ENCODE peak calls at places on chromosome 5, in four cellular contexts. A is heart right ventricle, O is right atrium auricular region, F is AG09319. U is an unnamed sample.
A peak's percentile ranks its signal among the peaks of the same experiment; 100 is the strongest.

GRCh38 chr5:112159435-112159834 is 259.6 kb downstream of the EPB41L4A start:
- DNase-seq in A (peak; percentile 74), F (no peak), O (peak; percentile 82), U (no peak)

GRCh38 chr5:159040181-159040580 is 59.5 kb downstream of the EBF1 start:
- DNase-seq in O (no peak), A (no peak), F (no peak), U (no peak)

GRCh38 chr5:80117446-80117845 is 82.3 kb downstream of the THBS4 start:
- DNase-seq in O (no peak), F (no peak), A (no peak), U (no peak)

GRCh38 chr5:120368923-120369715 is 95.0 kb upstream of the PRR16 start:
- DNase-seq in A (no peak), O (no peak), F (no peak), U (no peak)

GRCh38 chr5:3512291-3512690 is 83.3 kb upstream of the IRX1 start:
- DNase-seq in O (no peak), F (no peak), A (no peak), U (no peak)

GRCh38 chr5:143657814-143658395 is 154.1 kb upstream of the HMHB1 start:
- DNase-seq in A (no peak), F (no peak), O (no peak), U (no peak)

GRCh38 chr5:164600929-164601535 is 1095.6 kb downstream of the MAT2B start:
- DNase-seq in A (no peak), O (no peak), F (no peak), U (no peak)

GRCh38 chr5:139453683-139454567 is 8.6 kb downstream of the ECSCR start:
- DNase-seq in O (no peak), A (no peak), F (no peak), U (no peak)

GRCh38 chr5:146675700-146676099 is 159.7 kb upstream of the GPR151 start:
- DNase-seq in O (no peak), F (no peak), A (no peak), U (no peak)

GRCh38 chr5:56845277-56845676 is 29.9 kb downstream of the MAP3K1 start:
- DNase-seq in A (no peak), O (no peak), F (no peak), U (no peak)

GRCh38 chr5:164336906-164337305 is 831.5 kb downstream of the MAT2B start:
- DNase-seq in A (no peak), O (no peak), F (no peak), U (no peak)

GRCh38 chr5:10456583-10457562 is 15.2 kb downstream of the ROPN1L start:
- DNase-seq in F (no peak), O (no peak), A (no peak), U (no peak)

GRCh38 chr5:179768326-179769085 is 25.3 kb upstream of the LTC4S start:
- DNase-seq in O (no peak), A (no peak), F (no peak), U (no peak)

GRCh38 chr5:122972877-122973276 is 63.6 kb downstream of the PPIC start:
- DNase-seq in A (no peak), O (no peak), F (no peak), U (no peak)

GRCh38 chr5:143402464-143403356 is 776 bp downstream of the NR3C1 start:
- DNase-seq in F (no peak), A (peak; percentile 69), O (peak; percentile 73), U (peak; percentile 40)

GRCh38 chr5:24045034-24045433 is 537.6 kb downstream of the PRDM9 start:
- DNase-seq in A (no peak), O (no peak), F (no peak), U (no peak)

GRCh38 chr5:155394727-155395126 is 381.2 kb downstream of the KIF4B start:
- DNase-seq in A (no peak), F (no peak), O (no peak), U (no peak)

GRCh38 chr5:77210091-77211012 is at the start of gene PDE8B:
- DNase-seq in O (no peak), F (no peak), A (no peak), U (no peak)

GRCh38 chr5:77211013-77211690 is 672 bp downstream of the PDE8B start:
- DNase-seq in A (no peak), O (no peak), F (no peak), U (no peak)

GRCh38 chr5:77211691-77212047 is 1.2 kb downstream of the PDE8B start:
- DNase-seq in O (no peak), A (no peak), F (no peak), U (no peak)

GRCh38 chr5:77209495-77210090 is 887 bp upstream of the PDE8B start:
- DNase-seq in F (no peak), O (no peak), A (no peak), U (no peak)

DNA sequence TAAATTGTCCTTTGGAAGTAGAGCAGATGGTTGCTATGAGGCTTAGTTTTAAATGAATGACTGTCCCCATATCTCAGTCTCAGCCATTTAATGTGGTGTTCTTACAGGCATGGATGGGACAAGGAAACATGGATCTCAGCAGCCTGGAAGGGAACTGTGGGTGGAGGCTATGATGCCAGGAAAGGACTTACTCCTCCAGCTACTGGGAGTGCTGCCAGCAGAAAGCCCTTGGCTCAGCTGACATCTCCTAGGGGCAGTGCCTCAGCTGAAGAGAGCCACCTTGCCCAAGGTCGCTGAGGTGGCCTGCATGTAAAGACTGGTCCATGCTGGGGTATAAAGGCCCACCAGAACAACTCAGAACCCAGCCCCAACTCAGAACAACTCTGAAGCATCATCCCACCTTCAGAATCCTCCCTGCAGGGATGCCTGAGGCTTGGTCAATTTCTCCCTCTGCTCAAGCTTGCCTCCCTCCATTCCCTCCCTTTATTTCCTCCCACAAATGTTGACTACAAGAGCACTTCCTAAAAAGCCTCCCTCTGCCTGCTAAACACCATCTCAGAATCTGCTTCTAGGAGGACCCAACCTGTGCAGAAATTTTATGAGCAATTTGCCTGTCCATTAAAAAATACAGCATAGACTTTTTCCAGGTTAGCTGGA is 1.8 kb upstream of the PDE8B start:
- DNase-seq in A (no peak), F (no peak), O (no peak), U (no peak)
- TF ChIP-seq CTCF in A (no peak), F (no peak), O (no peak), U (no peak)

DNA sequence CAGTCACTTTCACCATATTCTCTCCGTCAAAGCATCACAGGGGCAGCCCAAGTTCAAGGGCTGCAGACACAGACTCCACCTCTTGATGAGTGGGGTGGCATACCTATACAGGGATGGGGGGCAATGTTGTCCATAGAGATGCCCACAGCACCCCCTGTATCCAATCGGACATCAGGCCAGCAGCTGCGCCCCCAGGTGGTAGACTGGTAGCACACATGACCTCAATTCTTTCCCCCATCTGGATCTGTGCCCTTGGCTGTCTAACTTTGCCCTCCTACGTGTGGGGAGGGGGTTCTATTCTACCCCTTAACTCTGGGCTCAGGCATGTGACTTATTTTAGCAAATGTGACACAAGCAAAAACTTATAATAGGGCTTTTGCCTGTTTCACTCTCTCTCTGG is 84.0 kb upstream of the SLC25A48 start:
- DNase-seq in A (no peak), O (no peak), F (no peak), U (no peak)
- TF ChIP-seq CTCF in A (no peak), O (no peak), F (peak; percentile 6), U (peak; percentile 19)

DNA sequence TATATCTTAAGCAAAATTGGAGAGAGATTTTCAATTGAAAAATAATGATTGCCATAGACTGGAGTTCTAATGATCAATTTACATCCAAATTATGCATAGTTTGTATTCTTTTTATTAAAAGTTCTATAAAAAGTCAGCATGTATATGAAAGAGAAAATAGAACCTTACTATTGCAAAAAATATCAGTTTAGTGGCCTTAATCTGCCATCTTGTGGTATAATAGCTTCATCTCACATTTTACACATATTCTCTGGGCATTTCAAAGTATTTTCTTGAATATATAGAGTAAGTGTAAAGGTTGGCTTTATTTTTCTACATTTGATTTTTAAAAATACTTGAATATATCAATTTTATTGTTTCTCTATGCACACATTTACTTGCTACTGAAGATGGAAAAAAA is 1858.6 kb upstream of the CDH9 start:
- DNase-seq in O (no peak), A (no peak), F (no peak), U (no peak)
- TF ChIP-seq CTCF in O (no peak), A (no peak), F (no peak), U (peak; percentile 62)

GRCh38 chr5:175123542-175123941 is 320.4 kb downstream of the DRD1 start:
- DNase-seq in F (no peak), A (no peak), O (no peak), U (no peak)
- TF ChIP-seq CTCF in F (no peak), A (no peak), O (no peak), U (no peak)

DNA sequence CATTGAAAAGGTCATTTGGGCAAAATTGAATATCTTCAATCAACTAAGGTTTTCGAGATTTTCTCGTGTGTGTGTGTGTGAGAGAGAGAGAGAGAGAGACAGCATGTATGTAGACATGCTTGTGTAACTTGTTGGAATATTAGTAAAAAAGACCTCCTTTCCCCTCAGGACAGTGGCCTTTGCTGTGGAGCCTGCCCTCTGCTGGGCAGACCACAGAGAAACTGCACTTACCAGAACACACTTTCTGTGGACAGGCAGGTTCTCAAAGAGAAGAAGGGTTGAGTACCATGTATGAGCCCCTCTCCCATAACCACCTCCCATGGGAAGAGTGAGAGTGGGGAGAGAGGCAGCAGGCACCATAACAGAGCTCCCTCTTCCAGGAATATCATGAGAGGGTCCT is 45.6 kb downstream of the CFAP90 start:
- DNase-seq in A (no peak), F (no peak), O (no peak), U (no peak)
- TF ChIP-seq CTCF in A (no peak), F (peak; percentile 17), O (peak; percentile 14), U (peak; percentile 47)

GRCh38 chr5:137605377-137605776 is 106.3 kb upstream of the SPOCK1 start:
- DNase-seq in F (no peak), O (no peak), A (no peak), U (no peak)
- TF ChIP-seq CTCF in F (peak; percentile 20), O (peak; percentile 44), A (no peak), U (no peak)

DNA sequence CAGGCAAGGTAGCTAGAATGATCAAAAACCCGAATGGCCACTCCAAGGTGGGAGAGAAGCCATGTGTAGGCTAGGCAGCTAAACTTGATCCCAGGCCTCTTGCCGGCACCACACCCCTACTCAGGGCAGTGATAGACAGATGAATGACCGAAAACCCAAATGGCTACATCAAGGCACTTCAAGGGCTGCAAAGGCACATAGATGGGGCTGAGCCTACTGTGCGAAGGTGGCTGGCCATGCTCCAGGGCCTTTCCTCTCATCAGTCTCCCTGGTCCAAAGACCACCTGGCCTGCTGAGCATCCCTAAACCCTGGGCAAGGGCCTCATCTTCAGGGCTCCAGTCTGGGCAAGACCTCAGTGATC is 3.7 kb upstream of the TIFAB start:
- DNase-seq in O (no peak), F (no peak), A (no peak), U (no peak)
- TF ChIP-seq CTCF in O (no peak), F (no peak), A (no peak), U (no peak)

DNA sequence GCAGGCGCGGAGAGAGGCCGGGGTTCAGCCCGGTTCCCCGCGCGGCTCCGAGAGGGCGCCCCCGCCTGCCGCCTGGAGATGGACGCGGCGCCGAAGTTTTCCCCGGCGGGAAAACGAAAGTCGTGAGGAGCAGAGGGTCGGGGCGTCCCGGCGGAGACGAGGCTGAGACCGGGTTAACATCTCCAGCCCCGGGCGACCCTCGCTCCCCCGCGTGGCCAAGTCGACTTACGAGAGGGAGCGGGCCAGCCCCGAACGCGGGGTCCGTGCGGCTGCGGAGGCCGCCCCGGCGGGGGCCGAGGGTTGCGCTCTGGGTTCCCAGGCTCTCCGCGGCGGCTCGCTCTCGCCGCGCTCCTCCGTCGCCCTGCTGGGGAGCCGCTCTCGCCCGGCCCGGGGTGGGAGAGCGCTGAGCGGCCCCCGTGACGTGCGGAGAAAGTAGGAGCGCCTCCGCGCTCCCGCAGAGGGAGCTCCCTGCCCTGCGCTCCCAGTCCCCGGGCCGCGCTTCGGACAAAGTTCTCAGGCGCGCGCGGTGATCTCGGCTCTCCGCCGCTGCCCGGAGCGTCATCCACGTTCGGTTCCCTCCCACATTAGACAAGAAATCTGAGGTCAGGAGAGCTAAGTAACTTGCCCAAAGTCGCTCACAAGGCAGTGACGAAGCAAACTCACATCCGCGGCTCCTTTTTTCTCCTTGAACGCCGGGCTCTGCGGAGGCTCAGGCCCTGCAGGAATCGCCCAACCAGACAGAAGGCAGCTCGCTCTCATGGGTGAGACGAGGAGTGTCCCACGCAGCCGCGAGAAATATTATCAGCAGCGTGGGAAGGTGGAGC is 1.1 kb upstream of the GCNT4 start:
- DNase-seq in O (peak; percentile 61), F (no peak), A (peak; percentile 46), U (peak; percentile 48)
- TF ChIP-seq CTCF in O (peak; percentile 24), F (peak; percentile 14), A (no peak), U (peak; percentile 36)